ENCODE peak calls at places on chromosomes 6 and 20, in seven cellular contexts. L is NAMALWA; C is stimulated activated CD8-positive, alpha-beta memory T cell treated with anti-CD3 and anti-CD28 coated beads, Interleukin-2, amount 100 ng/mL, for 1 hour; D is IMR-90; Z is left colon; K is HS-5; T is B cell. H is an unnamed sample.

GRCh38 chr20:41203660-41204059 is 66.3 kb downstream of the PLCG1 start:
- DNase-seq in L (no peak), C (no peak), D (no peak), Z (no peak), K (no peak), T (no peak), H (no peak)

GRCh38 chr20:62193079-62194025 is 10.5 kb downstream of the MTG2 start:
- DNase-seq in L (no peak), C (no peak), D (no peak), Z (no peak), K (no peak), T (no peak), H (no peak)

GRCh38 chr6:35449287-35449881 is 2.8 kb upstream of the FANCE start:
- DNase-seq in L (peak; percentile 87), C (no peak), D (peak; percentile 72), Z (peak; percentile 31), K (no peak), T (peak; percentile 46), H (peak; percentile 87)

GRCh38 chr6:44627091-44627878 is 239.8 kb downstream of the CDC5L start:
- DNase-seq in L (no peak), C (no peak), D (no peak), Z (peak; percentile 38), K (no peak), T (no peak), H (no peak)

GRCh38 chr6:112563368-112563767 is 216.2 kb downstream of the RFPL4B start:
- DNase-seq in L (no peak), C (no peak), D (peak; percentile 72), Z (no peak), K (peak; percentile 30), T (no peak), H (no peak)

GRCh38 chr20:1617055-1617454 is 2.8 kb downstream of the SIRPB1 start:
- DNase-seq in L (peak; percentile 12), C (no peak), D (no peak), Z (no peak), K (no peak), T (no peak), H (no peak)

GRCh38 chr20:39853050-39853449 is 836.0 kb downstream of the MAFB start:
- DNase-seq in L (no peak), C (no peak), D (no peak), Z (no peak), K (no peak), T (no peak), H (no peak)

GRCh38 chr6:4287811-4288244 is 152.5 kb upstream of the ECI2 start:
- DNase-seq in L (no peak), C (no peak), D (no peak), Z (peak; percentile 43), K (no peak), T (no peak), H (no peak)

GRCh38 chr20:54680872-54681297 is 205.5 kb downstream of the DOK5 start:
- DNase-seq in L (peak; percentile 63), C (no peak), D (peak; percentile 35), Z (peak; percentile 19), K (peak; percentile 91), T (no peak), H (peak; percentile 31)

GRCh38 chr6:160520043-160520904 is 143.8 kb downstream of the LPA start:
- DNase-seq in L (peak; percentile 39), C (peak; percentile 59), D (peak; percentile 34), Z (peak; percentile 82), K (peak; percentile 61), T (peak; percentile 54), H (peak; percentile 79)

GRCh38 chr6:156102129-156102528 is 646.5 kb upstream of the NOX3 start:
- DNase-seq in L (peak; percentile 23), C (no peak), D (peak; percentile 23), Z (peak; percentile 16), K (no peak), T (no peak), H (no peak)

GRCh38 chr6:30682181-30683117 is 4.0 kb downstream of the PPP1R18 start:
- DNase-seq in L (peak; percentile 88), C (peak; percentile 76), D (peak; percentile 95), Z (peak; percentile 81), K (peak; percentile 81), T (peak; percentile 95), H (peak; percentile 84)

GRCh38 chr20:62426678-62427077 is 661 bp downstream of the RBBP8NL start:
- DNase-seq in L (no peak), C (no peak), D (no peak), Z (peak; percentile 55), K (no peak), T (no peak), H (no peak)

GRCh38 chr20:16528078-16528477 is 45.2 kb downstream of the KIF16B start:
- DNase-seq in L (no peak), C (no peak), D (peak; percentile 96), Z (peak; percentile 70), K (peak; percentile 75), T (no peak), H (no peak)

GRCh38 chr20:58092871-58093270 is 135.6 kb downstream of the ANKRD60 start:
- DNase-seq in L (no peak), C (no peak), D (no peak), Z (no peak), K (no peak), T (no peak), H (no peak)

GRCh38 chr6:119874381-119874780 is 524.8 kb upstream of the MAN1A1 start:
- DNase-seq in L (no peak), C (no peak), D (no peak), Z (no peak), K (no peak), T (no peak), H (no peak)

GRCh38 chr6:134235937-134236751 is 81.8 kb downstream of the SGK1 start:
- DNase-seq in L (peak; percentile 51), C (no peak), D (peak; percentile 90), Z (no peak), K (peak; percentile 49), T (peak; percentile 42), H (peak; percentile 68)

GRCh38 chr6:113361014-113361645 is 496.0 kb upstream of the MARCKS start:
- DNase-seq in L (no peak), C (no peak), D (peak; percentile 85), Z (no peak), K (peak; percentile 85), T (no peak), H (no peak)

GRCh38 chr6:166484863-166485262 is 101.6 kb downstream of the RAMACL start:
- DNase-seq in L (no peak), C (no peak), D (no peak), Z (no peak), K (no peak), T (no peak), H (no peak)

GRCh38 chr6:2791124-2792050 is 26.2 kb downstream of the WRNIP1 start:
- DNase-seq in L (peak; percentile 69), C (peak; percentile 26), D (peak; percentile 97), Z (peak; percentile 70), K (peak; percentile 74), T (peak; percentile 65), H (peak; percentile 74)

GRCh38 chr6:53165333-53165732 is 16.7 kb upstream of the GCM1 start:
- DNase-seq in L (no peak), C (no peak), D (peak; percentile 72), Z (no peak), K (no peak), T (no peak), H (no peak)

GRCh38 chr6:107489636-107490567 is at the start of gene SOBP:
- DNase-seq in L (peak; percentile 80), C (peak; percentile 18), D (peak; percentile 47), Z (peak; percentile 37), K (no peak), T (peak; percentile 42), H (peak; percentile 68)

GRCh38 chr6:3504354-3504753 is 47.5 kb upstream of the SLC22A23 start:
- DNase-seq in L (no peak), C (no peak), D (no peak), Z (no peak), K (no peak), T (no peak), H (no peak)

GRCh38 chr6:89782222-89782621 is 37.4 kb downstream of the MDN1 start:
- DNase-seq in L (no peak), C (no peak), D (no peak), Z (no peak), K (no peak), T (no peak), H (no peak)

GRCh38 chr20:19734811-19735210 is 23.2 kb upstream of the RIN2 start:
- DNase-seq in L (no peak), C (no peak), D (no peak), Z (no peak), K (no peak), T (no peak), H (no peak)

GRCh38 chr6:120384671-120385070 is 949.6 kb downstream of the TBC1D32 start:
- DNase-seq in L (no peak), C (no peak), D (no peak), Z (no peak), K (no peak), T (no peak), H (no peak)

GRCh38 chr20:24825591-24825990 is 123.5 kb upstream of the CST7 start:
- DNase-seq in L (no peak), C (no peak), D (no peak), Z (no peak), K (no peak), T (no peak), H (no peak)

GRCh38 chr6:93419304-93420162 is at the start of gene EPHA7:
- DNase-seq in L (no peak), C (no peak), D (peak; percentile 76), Z (peak; percentile 83), K (peak; percentile 79), T (no peak), H (peak; percentile 84)

GRCh38 chr6:117280922-117281321 is 15.6 kb downstream of the VGLL2 start:
- DNase-seq in L (peak; percentile 10), C (no peak), D (no peak), Z (no peak), K (no peak), T (no peak), H (no peak)

GRCh38 chr20:11993886-11994466 is 76.3 kb downstream of the BTBD3 start:
- DNase-seq in L (no peak), C (no peak), D (no peak), Z (no peak), K (no peak), T (no peak), H (no peak)

GRCh38 chr20:63309261-63310071 is 16.5 kb downstream of the COL20A1 start:
- DNase-seq in L (peak; percentile 19), C (no peak), D (peak; percentile 24), Z (no peak), K (no peak), T (no peak), H (peak; percentile 81)

GRCh38 chr6:90712165-90712564 is 125.3 kb upstream of the MAP3K7 start:
- DNase-seq in L (no peak), C (no peak), D (no peak), Z (no peak), K (no peak), T (no peak), H (no peak)

GRCh38 chr6:104908431-104909139 is 48.3 kb upstream of the LIN28B start:
- DNase-seq in L (no peak), C (no peak), D (no peak), Z (no peak), K (no peak), T (no peak), H (no peak)

GRCh38 chr20:22807045-22807444 is 222.7 kb upstream of the FOXA2 start:
- DNase-seq in L (no peak), C (no peak), D (no peak), Z (no peak), K (no peak), T (no peak), H (no peak)

GRCh38 chr20:1813101-1813529 is 82.1 kb upstream of the SIRPA start:
- DNase-seq in L (no peak), C (no peak), D (peak; percentile 97), Z (peak; percentile 38), K (peak; percentile 80), T (no peak), H (no peak)

H was measured in GM13976.